ENCODE peak calls at places on chromosomes 4 and X, in seven cellular contexts. N, M, G, L, J, C and K are unnamed samples.

GRCh38 chr4:105058177-105058812 is 88.4 kb upstream of the TET2 start:
- DNase-seq in N (no peak), M (no peak), G (no peak), C (no peak), L (no peak), J (no peak), K (no peak)

GRCh38 chr4:45331796-45332195 is 605.4 kb upstream of the GNPDA2 start:
- DNase-seq in N (no peak), L (no peak), J (no peak), M (no peak), G (no peak), C (no peak), K (no peak)

GRCh38 chrX:48983081-48983480 is 11.4 kb upstream of the KCND1 start:
- DNase-seq in G (no peak), N (no peak), C (no peak), L (no peak), J (no peak), M (no peak), K (no peak)

GRCh38 chr4:40980318-40980883 is 230.6 kb downstream of the NSUN7 start:
- DNase-seq in C (no peak), L (no peak), G (no peak), M (no peak), N (no peak), J (no peak), K (no peak)

GRCh38 chrX:134684956-134685355 is 26.7 kb upstream of the PLAC1 start:
- DNase-seq in N (no peak), J (no peak), M (no peak), C (no peak), L (no peak), G (no peak), K (no peak)

GRCh38 chr4:27068151-27068862 is 207.7 kb downstream of the STIM2 start:
- DNase-seq in J (peak; percentile 25), G (peak; percentile 21), N (no peak), L (no peak), M (peak; percentile 70), C (no peak), K (no peak)

GRCh38 chr4:101127176-101127790 is 220.0 kb downstream of the PPP3CA start:
- DNase-seq in J (no peak), N (no peak), C (no peak), G (no peak), M (no peak), L (no peak), K (no peak)

GRCh38 chr4:122604146-122604545 is 16.7 kb downstream of the IL21 start:
- DNase-seq in G (no peak), N (no peak), C (no peak), J (no peak), M (no peak), L (no peak), K (no peak)

GRCh38 chr4:145735330-145735638 is 55.3 kb downstream of the C4orf51 start:
- DNase-seq in L (no peak), C (no peak), M (no peak), J (peak; percentile 29), G (no peak), N (no peak), K (no peak)

GRCh38 chr4:2789801-2790582 is 2.9 kb upstream of the SH3BP2 start:
- DNase-seq in G (no peak), J (no peak), M (peak; percentile 41), N (peak; percentile 53), C (no peak), L (no peak), K (peak; percentile 12)

GRCh38 chr4:89539374-89539773 is 231.8 kb upstream of the GPRIN3 start:
- DNase-seq in C (no peak), G (no peak), N (no peak), J (no peak), M (no peak), L (no peak), K (no peak)

GRCh38 chr4:77415689-77416088 is 189.9 kb upstream of the CXCL13 start:
- DNase-seq in J (no peak), L (no peak), G (no peak), C (no peak), N (no peak), M (no peak), K (no peak)

GRCh38 chr4:188986271-188986689 is 847.0 kb downstream of the TRIML1 start:
- DNase-seq in N (no peak), L (no peak), G (no peak), M (no peak), J (no peak), C (no peak), K (no peak)

GRCh38 chrX:9942086-9942485 is 25.1 kb upstream of the CLDN34 start:
- DNase-seq in N (no peak), C (no peak), M (no peak), G (no peak), L (no peak), J (no peak), K (no peak)

GRCh38 chr4:88185916-88186315 is 27.5 kb upstream of the ABCG2 start:
- DNase-seq in G (no peak), C (no peak), L (no peak), N (no peak), J (no peak), M (no peak), K (no peak)

GRCh38 chr4:7581477-7581876 is 146.7 kb upstream of the PSAPL1 start:
- DNase-seq in L (peak; percentile 64), J (no peak), N (no peak), M (no peak), C (peak; percentile 13), G (no peak), K (no peak)

GRCh38 chr4:1937550-1937949 is 66.4 kb downstream of the NSD2 start:
- DNase-seq in L (no peak), G (no peak), C (no peak), N (no peak), M (no peak), J (no peak), K (no peak)

GRCh38 chr4:129095811-129096454 is at the start of gene C4orf33:
- DNase-seq in J (peak; percentile 82), N (peak; percentile 65), M (peak; percentile 81), C (peak; percentile 79), G (peak; percentile 66), L (peak; percentile 53), K (peak; percentile 70)

GRCh38 chr4:2248044-2248780 is 6.3 kb upstream of the HAUS3 start:
- DNase-seq in M (peak; percentile 34), G (peak; percentile 46), J (no peak), C (no peak), N (peak; percentile 44), L (no peak), K (no peak)

GRCh38 chr4:71595576-71596108 is 188.2 kb downstream of the GC start:
- DNase-seq in N (no peak), C (no peak), L (no peak), G (no peak), M (no peak), J (no peak), K (no peak)

GRCh38 chr4:120991885-120992284 is 69.4 kb upstream of the PRDM5 start:
- DNase-seq in N (no peak), G (no peak), C (no peak), L (no peak), M (no peak), J (no peak), K (no peak)
- TF ChIP-seq CTCF in N (no peak), G (no peak), C (no peak), L (no peak), M (no peak), J (no peak), K (no peak)

GRCh38 chrX:136736690-136737089 is 44.0 kb downstream of the ARHGEF6 start:
- DNase-seq in C (no peak), J (no peak), N (no peak), M (no peak), L (no peak), G (no peak), K (no peak)
- H3K36me3 ChIP-seq in C (no peaks in the 10 kb centered on the region), J (no peaks in the 10 kb centered on the region), N (peaks cover 17% of the 10 kb centered on the region), M (no peaks in the 10 kb centered on the region), L (no peaks in the 10 kb centered on the region), G (no peaks in the 10 kb centered on the region), K (no peaks in the 10 kb centered on the region)

DNA sequence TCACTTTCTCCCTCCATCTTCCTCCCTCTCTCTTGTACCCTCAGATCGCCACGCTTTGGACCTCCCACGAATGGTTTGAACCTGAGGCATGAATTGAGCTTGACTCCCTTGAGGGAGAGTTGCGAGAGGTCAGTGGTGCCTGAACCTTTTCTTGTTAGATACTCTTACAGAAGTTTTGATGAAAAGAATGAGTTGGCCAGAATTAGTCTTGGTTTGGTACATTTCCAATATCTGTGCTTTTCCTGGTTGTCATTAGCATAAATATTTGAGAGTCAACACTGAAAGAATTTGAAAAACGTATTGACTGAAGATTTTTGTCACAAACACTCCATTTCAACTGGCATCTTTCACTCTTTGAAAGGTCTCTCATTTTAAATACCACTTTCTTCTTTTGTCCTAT is 510.6 kb upstream of the DIPK2B start:
- DNase-seq in L (no peak), C (no peak), N (no peak), G (no peak), M (no peak), J (no peak), K (no peak)
- H3K27ac ChIP-seq in L (no peak overlapping the region), C (no peak overlapping the region), N (no peak overlapping the region), G (no peak overlapping the region), M (no peak overlapping the region), J (no peak overlapping the region), K (no peak overlapping the region)

GRCh38 chrX:76148011-76148665 is 24.7 kb upstream of the PBDC1 start:
- DNase-seq in N (no peak), J (peak; percentile 8), G (no peak), M (no peak), L (no peak), C (peak; percentile 4), K (no peak)
- TF ChIP-seq CTCF in N (no peak), J (no peak), G (no peak), M (no peak), L (no peak), C (no peak), K (no peak)

GRCh38 chr4:139054791-139055376 is 39.3 kb downstream of the NOCT start:
- DNase-seq in G (no peak), N (no peak), C (no peak), J (no peak), M (no peak), L (no peak), K (no peak)
- H3K36me3 ChIP-seq in G (peaks cover 22% of the 10 kb centered on the region), N (peaks cover 69% of the 10 kb centered on the region), C (peaks cover 21% of the 10 kb centered on the region), J (no peaks in the 10 kb centered on the region), M (peaks cover 88% of the 10 kb centered on the region), L (no peaks in the 10 kb centered on the region), K (peaks cover 63% of the 10 kb centered on the region)

GRCh38 chr4:137394000-137394399 is 138.3 kb downstream of the PCDH18 start:
- DNase-seq in L (no peak), N (no peak), M (no peak), J (no peak), C (no peak), G (no peak), K (no peak)

GRCh38 chr4:137387924-137388323 is 144.4 kb downstream of the PCDH18 start:
- DNase-seq in G (no peak), N (no peak), C (no peak), L (no peak), M (no peak), J (no peak), K (no peak)

GRCh38 chr4:137390707-137391106 is 141.6 kb downstream of the PCDH18 start:
- DNase-seq in G (no peak), C (no peak), L (no peak), N (no peak), M (no peak), J (no peak), K (no peak)

GRCh38 chr4:137390141-137390540 is 142.2 kb downstream of the PCDH18 start:
- DNase-seq in M (no peak), J (no peak), C (no peak), N (no peak), G (no peak), L (no peak), K (no peak)

GRCh38 chr4:137393043-137393442 is 139.3 kb downstream of the PCDH18 start:
- DNase-seq in L (no peak), J (peak; percentile 2), M (no peak), C (peak; percentile 36), G (no peak), N (no peak), K (no peak)
- H3K27ac ChIP-seq in L (no peak overlapping the region), J (no peak overlapping the region), M (no peak overlapping the region), C (no peak overlapping the region), G (no peak overlapping the region), N (no peak overlapping the region), K (peak overlapping the region; percentile 5)